ENCODE peak calls at places on chromosome 11, in four cellular contexts. K is AML-193, Q is posterior cingulate gyrus, L is AG04450. D is an unnamed sample.

GRCh38 chr11:86588566-86589090 is 83.8 kb downstream of the ME3 start:
- DNase-seq in K (no peak), Q (no peak), L (no peak), D (no peak)

GRCh38 chr11:69000391-69000790 is 12.7 kb downstream of the MRGPRF start:
- DNase-seq in K (no peak), Q (no peak), L (no peak), D (no peak)

GRCh38 chr11:96215094-96215782 is 127.8 kb downstream of the MAML2 start:
- DNase-seq in K (peak), Q (no peak), L (no peak), D (peak)

GRCh38 chr11:10540915-10541591 is at the start of gene RNF141:
- DNase-seq in K (peak), Q (peak), L (peak), D (peak)

GRCh38 chr11:130612291-130612802 is 163.9 kb downstream of the ADAMTS15 start:
- DNase-seq in K (no peak), Q (no peak), L (no peak), D (peak)

GRCh38 chr11:86518211-86518610 is 143.5 kb downstream of the CCDC81 start:
- DNase-seq in K (no peak), Q (no peak), L (no peak), D (no peak)

GRCh38 chr11:78216021-78216420 is 27.3 kb downstream of the USP35 start:
- DNase-seq in K (no peak), Q (no peak), L (no peak), D (no peak)

GRCh38 chr11:4658629-4659453 is 15.1 kb downstream of the OR51E1 start:
- DNase-seq in K (no peak), Q (no peak), L (no peak), D (no peak)

GRCh38 chr11:130202818-130203671 is 43.5 kb downstream of the ST14 start:
- DNase-seq in K (no peak), Q (no peak), L (no peak), D (no peak)

GRCh38 chr11:114571712-114572111 is 12.0 kb upstream of the NXPE1 start:
- DNase-seq in K (no peak), Q (no peak), L (no peak), D (no peak)

GRCh38 chr11:45907911-45908370 is 870 bp upstream of the FREY1 start:
- DNase-seq in K (no peak), Q (no peak), L (no peak), D (no peak)

GRCh38 chr11:72787262-72788104 is 6.4 kb downstream of the STARD10 start:
- DNase-seq in K (peak), Q (no peak), L (no peak), D (no peak)

D was measured in RPMI7951.